ENCODE peak calls at places on chromosomes 1 and 21, in ten cellular contexts. S is esophagus muscularis mucosa, O is GM23338, K is breast epithelium, X is Panc1, Z is spleen, U is prostate gland, V is endothelial cell of umbilical vein, A is K562, G is stomach. T is an unnamed sample.

GRCh38 chr1:233512538-233512937 is 101.4 kb upstream of the KCNK1 start:
- DNase-seq in S (peak), O (no peak), K (no peak), X (no peak), Z (no peak), U (no peak), V (no peak), A (no peak), G (no peak), T (no peak)

GRCh38 chr1:218377143-218377660 is 32.1 kb downstream of the TGFB2 start:
- DNase-seq in S (no peak), O (no peak), K (no peak), X (peak), Z (no peak), U (peak), V (peak), A (peak), G (no peak), T (no peak)

GRCh38 chr1:74161494-74161893 is 36.5 kb downstream of the LRRIQ3 start:
- DNase-seq in S (no peak), O (no peak), K (no peak), X (no peak), Z (no peak), U (no peak), V (no peak), A (no peak), G (no peak), T (no peak)

GRCh38 chr1:39688706-39689105 is 2.5 kb downstream of the HPCAL4 start:
- DNase-seq in S (no peak), O (no peak), K (no peak), X (no peak), Z (no peak), U (no peak), V (no peak), A (no peak), G (no peak), T (no peak)

GRCh38 chr21:26297856-26298255 is 127.3 kb upstream of the APP start:
- DNase-seq in S (no peak), O (no peak), K (no peak), X (no peak), Z (no peak), U (no peak), V (no peak), A (no peak), G (no peak), T (no peak)

GRCh38 chr1:147892731-147893214 is 9.8 kb upstream of the GJA8 start:
- DNase-seq in S (peak), O (peak), K (no peak), X (peak), Z (no peak), U (peak), V (peak), A (peak), G (no peak), T (no peak)

GRCh38 chr1:167648252-167648849 is 18.3 kb downstream of the RCSD1 start:
- DNase-seq in S (no peak), O (no peak), K (no peak), X (no peak), Z (no peak), U (no peak), V (no peak), A (no peak), G (no peak), T (no peak)

GRCh38 chr1:232127190-232127589 is 500.6 kb downstream of the DISC1 start:
- DNase-seq in S (no peak), O (no peak), K (no peak), X (no peak), Z (no peak), U (no peak), V (no peak), A (no peak), G (no peak), T (no peak)

GRCh38 chr1:100037665-100038400 is 68.0 kb downstream of the SLC35A3 start:
- DNase-seq in S (peak), O (peak), K (peak), X (no peak), Z (peak), U (peak), V (peak), A (peak), G (peak), T (peak)

GRCh38 chr1:160538985-160539651 is 16.1 kb upstream of the SLAMF6 start:
- DNase-seq in S (no peak), O (no peak), K (no peak), X (no peak), Z (no peak), U (no peak), V (no peak), A (no peak), G (peak), T (no peak)

GRCh38 chr1:188420177-188420576 is 1591.4 kb downstream of the PLA2G4A start:
- DNase-seq in S (no peak), O (no peak), K (no peak), X (no peak), Z (no peak), U (no peak), V (no peak), A (no peak), G (no peak), T (no peak)

GRCh38 chr1:203682401-203683383 is 56.1 kb downstream of the ATP2B4 start:
- DNase-seq in S (no peak), O (peak), K (no peak), X (no peak), Z (no peak), U (no peak), V (peak), A (peak), G (no peak), T (no peak)

GRCh38 chr1:5993553-5994510 is 1.6 kb upstream of the NPHP4 start:
- DNase-seq in S (no peak), O (peak), K (no peak), X (no peak), Z (peak), U (no peak), V (no peak), A (peak), G (no peak), T (no peak)

GRCh38 chr1:65027699-65028358 is 61.5 kb upstream of the JAK1 start:
- DNase-seq in S (no peak), O (no peak), K (peak), X (no peak), Z (no peak), U (peak), V (peak), A (no peak), G (peak), T (no peak)

GRCh38 chr1:84077476-84078107 is 66.5 kb upstream of the PRKACB start:
- DNase-seq in S (peak), O (peak), K (peak), X (no peak), Z (peak), U (peak), V (peak), A (peak), G (peak), T (peak)

GRCh38 chr1:224498574-224499170 is 64.1 kb upstream of the WDR26 start:
- DNase-seq in S (no peak), O (peak), K (peak), X (peak), Z (no peak), U (peak), V (peak), A (no peak), G (no peak), T (no peak)

GRCh38 chr1:51190996-51191395 is 45.1 kb upstream of the RNF11 start:
- DNase-seq in S (no peak), O (no peak), K (no peak), X (no peak), Z (no peak), U (no peak), V (no peak), A (no peak), G (no peak), T (no peak)

GRCh38 chr1:154945160-154945961 is 8.8 kb upstream of the PMVK start:
- DNase-seq in S (no peak), O (no peak), K (no peak), X (no peak), Z (no peak), U (no peak), V (no peak), A (no peak), G (no peak), T (no peak)

GRCh38 chr1:63592536-63593302 is 492 bp upstream of the PGM1 start:
- DNase-seq in S (no peak), O (peak), K (no peak), X (peak), Z (no peak), U (no peak), V (no peak), A (no peak), G (no peak), T (no peak)

GRCh38 chr1:20442920-20443625 is 42.9 kb downstream of the CAMK2N1 start:
- DNase-seq in S (no peak), O (no peak), K (no peak), X (no peak), Z (no peak), U (no peak), V (no peak), A (no peak), G (no peak), T (peak)

GRCh38 chr1:38696371-38696770 is 163.2 kb downstream of the RRAGC start:
- DNase-seq in S (peak), O (no peak), K (no peak), X (no peak), Z (no peak), U (no peak), V (no peak), A (no peak), G (no peak), T (no peak)

GRCh38 chr1:112911506-112911905 is 44.5 kb downstream of the SLC16A1 start:
- DNase-seq in S (no peak), O (peak), K (no peak), X (no peak), Z (no peak), U (no peak), V (no peak), A (no peak), G (no peak), T (no peak)

GRCh38 chr1:22025368-22026154 is 24.1 kb downstream of the CELA3A start:
- DNase-seq in S (peak), O (peak), K (peak), X (peak), Z (peak), U (peak), V (peak), A (peak), G (peak), T (peak)
- TF ChIP-seq POLR2AphosphoS5 in S (peak), O (peak), K (peak), X (peak), Z (peak), U (peak), V (peak), A (peak), G (peak), T (no peak)

GRCh38 chr1:114289321-114289720 is 135.7 kb upstream of the SYT6 start:
- DNase-seq in S (peak), O (no peak), K (no peak), X (no peak), Z (no peak), U (no peak), V (no peak), A (no peak), G (no peak), T (no peak)
- TF ChIP-seq POLR2AphosphoS5 in S (no peak), O (no peak), K (no peak), X (no peak), Z (no peak), U (no peak), V (no peak), A (no peak), G (no peak), T (no peak)

GRCh38 chr1:27559466-27560030 is 44.4 kb downstream of the AHDC1 start:
- DNase-seq in S (no peak), O (no peak), K (no peak), X (no peak), Z (no peak), U (no peak), V (no peak), A (no peak), G (no peak), T (no peak)

GRCh38 chr1:27556435-27556780 is 47.5 kb downstream of the AHDC1 start:
- DNase-seq in S (no peak), O (no peak), K (no peak), X (no peak), Z (no peak), U (no peak), V (no peak), A (no peak), G (no peak), T (no peak)

GRCh38 chr1:27556781-27557595 is 47.0 kb downstream of the AHDC1 start:
- DNase-seq in S (peak), O (peak), K (peak), X (no peak), Z (peak), U (peak), V (peak), A (peak), G (peak), T (peak)

GRCh38 chr1:27555700-27556424 is 48.1 kb downstream of the AHDC1 start:
- DNase-seq in S (no peak), O (no peak), K (no peak), X (no peak), Z (peak), U (no peak), V (no peak), A (peak), G (no peak), T (no peak)

GRCh38 chr1:27557596-27558340 is 46.2 kb downstream of the AHDC1 start:
- DNase-seq in S (no peak), O (peak), K (no peak), X (no peak), Z (no peak), U (no peak), V (no peak), A (no peak), G (peak), T (no peak)
- TF ChIP-seq POLR2AphosphoS5 in S (no peak), O (no peak), K (no peak), X (no peak), Z (no peak), U (no peak), V (no peak), A (no peak), G (peak), T (no peak)

GRCh38 chr21:17491716-17492414 is 21.0 kb upstream of the CXADR start:
- DNase-seq in S (no peak), O (no peak), K (no peak), X (peak), Z (no peak), U (peak), V (peak), A (no peak), G (no peak), T (no peak)
- TF ChIP-seq POLR2AphosphoS5 in S (no peak), O (no peak), K (no peak), X (no peak), Z (no peak), U (no peak), V (peak), A (no peak), G (no peak), T (no peak)

GRCh38 chr1:212110617-212111016 is 75.1 kb downstream of the DTL start:
- DNase-seq in S (no peak), O (no peak), K (no peak), X (no peak), Z (no peak), U (no peak), V (peak), A (no peak), G (peak), T (no peak)
- TF ChIP-seq POLR2AphosphoS5 in S (peak), O (no peak), K (no peak), X (no peak), Z (no peak), U (no peak), V (no peak), A (no peak), G (no peak), T (no peak)

GRCh38 chr1:2495546-2495945 is 19.5 kb downstream of the PLCH2 start:
- DNase-seq in S (no peak), O (no peak), K (no peak), X (no peak), Z (no peak), U (no peak), V (no peak), A (no peak), G (no peak), T (no peak)
- TF ChIP-seq POLR2AphosphoS5 in S (no peak), O (no peak), K (no peak), X (no peak), Z (no peak), U (no peak), V (no peak), A (no peak), G (no peak), T (no peak)